ENCODE peak calls at places on chromosome 11, in five cellular contexts. O, K, Y, Z and N are unnamed samples.

GRCh38 chr11:118398797-118399564 is 2.4 kb upstream of the ATP5MG start:
- DNase-seq in Z (no peak), Y (no peak), O (no peak), K (no peak), N (peak)

GRCh38 chr11:27429740-27430451 is 42.7 kb downstream of the LGR4 start:
- DNase-seq in O (no peak), K (no peak), Z (no peak), Y (peak), N (no peak)

GRCh38 chr11:47986219-47986618 is 5.9 kb downstream of the PTPRJ start:
- DNase-seq in Y (no peak), O (no peak), K (no peak), Z (no peak), N (no peak)

GRCh38 chr11:19466314-19466713 is 225.6 kb upstream of the E2F8 start:
- DNase-seq in K (no peak), O (no peak), Y (no peak), Z (no peak), N (no peak)

GRCh38 chr11:15223318-15223717 is 108.6 kb downstream of the INSC start:
- DNase-seq in K (no peak), O (no peak), Z (no peak), Y (peak), N (no peak)

GRCh38 chr11:34588701-34589100 is 32.2 kb upstream of the EHF start:
- DNase-seq in K (no peak), Y (no peak), O (no peak), Z (no peak), N (no peak)

GRCh38 chr11:33147559-33147958 is 13.7 kb downstream of the CSTF3 start:
- DNase-seq in Z (no peak), O (no peak), K (no peak), Y (peak), N (no peak)

GRCh38 chr11:69703711-69704507 is at the start of gene FGF19:
- DNase-seq in Y (no peak), O (no peak), K (no peak), Z (no peak), N (no peak)

GRCh38 chr11:95575517-95575916 is 214.1 kb downstream of the FAM76B start:
- DNase-seq in O (no peak), K (no peak), Y (no peak), Z (no peak), N (no peak)

GRCh38 chr11:69718147-69718546 is 14.3 kb upstream of the FGF19 start:
- DNase-seq in Y (peak), K (no peak), Z (no peak), O (no peak), N (no peak)

GRCh38 chr11:100403817-100404216 is 283.3 kb upstream of the ARHGAP42 start:
- DNase-seq in Z (no peak), K (no peak), Y (no peak), O (no peak), N (no peak)

GRCh38 chr11:849951-850776 is 7.5 kb downstream of the TSPAN4 start:
- DNase-seq in Z (no peak), Y (no peak), O (no peak), K (no peak), N (no peak)

GRCh38 chr11:117200813-117201515 is 1.8 kb downstream of the TAGLN start:
- DNase-seq in Z (no peak), Y (no peak), O (no peak), K (no peak), N (no peak)

GRCh38 chr11:93936416-93936815 is 84.7 kb upstream of the HEPHL1 start:
- DNase-seq in Y (no peak), Z (no peak), K (no peak), O (no peak), N (no peak)

GRCh38 chr11:112961751-112962747 is 829 bp downstream of the NCAM1 start:
- DNase-seq in K (peak), Y (peak), Z (no peak), O (peak), N (no peak)

GRCh38 chr11:69812927-69813326 is 6.3 kb downstream of the FGF3 start:
- DNase-seq in K (no peak), O (no peak), Z (no peak), Y (no peak), N (no peak)

GRCh38 chr11:111308140-111308539 is 9.8 kb downstream of the POU2AF3 start:
- DNase-seq in Y (no peak), K (no peak), Z (no peak), O (peak), N (no peak)